ENCODE peak calls at places on chromosomes 12 and 14, in five cellular contexts. C is NCI-H2227 treated with DMSO at 0.1 percent for 48 hours, P is SHP77 treated with DMSO at 0.1 percent for 48 hours, R is brain microvascular endothelial cell, W is NCI-H1694. G is an unnamed sample.

GRCh38 chr12:5138845-5139244 is 95.2 kb downstream of the KCNA5 start:
- DNase-seq in C (no peak), P (no peak), R (peak; percentile 35), W (no peak), G (no peak)

GRCh38 chr14:92601757-92602417 is 88.3 kb downstream of the RIN3 start:
- DNase-seq in C (no peak), P (no peak), R (no peak), W (no peak), G (no peak)

GRCh38 chr12:69388371-69388770 is 28.8 kb downstream of the YEATS4 start:
- DNase-seq in C (peak; percentile 9), P (no peak), R (no peak), W (peak; percentile 41), G (no peak)

GRCh38 chr14:59415836-59416620 is 49.2 kb downstream of the GPR135 start:
- DNase-seq in C (no peak), P (no peak), R (no peak), W (no peak), G (no peak)

GRCh38 chr12:131857908-131858850 is 30.0 kb downstream of the MMP17 start:
- DNase-seq in C (no peak), P (no peak), R (no peak), W (no peak), G (peak; percentile 6)

GRCh38 chr12:71438670-71439361 is 782 bp upstream of the LGR5 start:
- DNase-seq in C (no peak), P (no peak), R (peak; percentile 33), W (no peak), G (no peak)

GRCh38 chr14:89586258-89587127 is 169.5 kb upstream of the FOXN3 start:
- DNase-seq in C (no peak), P (no peak), R (no peak), W (no peak), G (no peak)

GRCh38 chr12:56110571-56110970 is 5.9 kb upstream of the RPL41 start:
- DNase-seq in C (no peak), P (no peak), R (no peak), W (no peak), G (no peak)

GRCh38 chr14:92724516-92725340 is 23.7 kb downstream of the LGMN start:
- DNase-seq in C (no peak), P (no peak), R (no peak), W (no peak), G (no peak)

GRCh38 chr12:109563291-109564284 is 9.7 kb downstream of the MMAB start:
- DNase-seq in C (no peak), P (no peak), R (peak; percentile 22), W (no peak), G (no peak)

G was measured in BE2C.